ENCODE peak calls at places on chromosomes 3 and 15, in nine cellular contexts. J is heart left ventricle, W is vagina, A is HCT116, E is IMR-90, S is A549, R is spleen, U is breast epithelium, Z is body of pancreas. Q is an unnamed sample.

GRCh38 chr3:9168230-9168629 is 81.2 kb downstream of the SRGAP3 start:
- DNase-seq in A (no peak), R (peak), S (no peak), W (no peak), U (no peak), J (no peak), E (no peak), Z (no peak), Q (peak)

GRCh38 chr15:85049805-85050204 is 68.1 kb downstream of the PDE8A start:
- DNase-seq in R (no peak), S (no peak), J (no peak), E (no peak), Z (no peak), U (no peak), A (no peak), W (no peak), Q (no peak)

GRCh38 chr15:97875513-97876285 is 84.8 kb upstream of the ARRDC4 start:
- DNase-seq in A (peak), S (peak), E (no peak), U (no peak), W (no peak), J (peak), R (no peak), Z (peak), Q (peak)

GRCh38 chr3:139646505-139646904 is 31.3 kb downstream of the NMNAT3 start:
- DNase-seq in A (no peak), U (no peak), Z (no peak), E (no peak), W (no peak), S (no peak), R (no peak), J (no peak), Q (no peak)

GRCh38 chr15:49832421-49832980 is 211.7 kb downstream of the DTWD1 start:
- DNase-seq in S (peak), Z (peak), R (no peak), U (no peak), E (no peak), W (no peak), J (no peak), A (no peak), Q (peak)

GRCh38 chr3:126349611-126350501 is 7.4 kb downstream of the KLF15 start:
- DNase-seq in S (no peak), W (no peak), J (no peak), E (no peak), R (peak), A (no peak), U (peak), Z (peak), Q (no peak)

GRCh38 chr3:112649478-112649735 is 8.5 kb upstream of the CCDC80 start:
- DNase-seq in W (no peak), Z (no peak), U (no peak), A (no peak), E (peak), J (no peak), R (no peak), S (no peak), Q (no peak)

GRCh38 chr3:179464296-179465092 is 13.2 kb upstream of the GNB4 start:
- DNase-seq in A (no peak), E (no peak), Z (no peak), W (no peak), S (no peak), R (peak), J (no peak), U (peak), Q (no peak)

GRCh38 chr3:169865176-169865800 is 4.4 kb downstream of the LRRC31 start:
- DNase-seq in A (no peak), W (no peak), J (no peak), S (no peak), E (no peak), U (no peak), Z (no peak), R (no peak), Q (no peak)

GRCh38 chr3:163490119-163490518 is 1588.2 kb downstream of the SI start:
- DNase-seq in A (peak), S (peak), R (peak), Z (peak), U (no peak), J (no peak), W (no peak), E (no peak), Q (no peak)

GRCh38 chr15:63353261-63353660 is 28.4 kb downstream of the CA12 start:
- DNase-seq in U (no peak), W (no peak), S (no peak), Z (no peak), E (no peak), R (no peak), A (no peak), J (no peak), Q (no peak)

GRCh38 chr3:35307296-35307695 is 332.0 kb upstream of the ARPP21 start:
- DNase-seq in W (no peak), S (no peak), U (no peak), E (no peak), Z (no peak), A (no peak), R (no peak), J (no peak), Q (no peak)

GRCh38 chr3:32577621-32578556 is 7.2 kb upstream of the DYNC1LI1 start:
- DNase-seq in R (no peak), J (no peak), E (peak), Z (no peak), S (no peak), W (no peak), U (no peak), A (no peak), Q (no peak)

GRCh38 chr3:47047673-47048072 is 68.2 kb downstream of the NBEAL2 start:
- DNase-seq in Z (no peak), E (no peak), J (no peak), W (no peak), R (no peak), S (no peak), U (no peak), A (no peak), Q (no peak)

GRCh38 chr15:32790352-32790999 is 72.7 kb downstream of the GREM1 start:
- DNase-seq in S (no peak), J (no peak), E (peak), W (no peak), A (no peak), R (no peak), Z (no peak), U (no peak), Q (peak)

DNA sequence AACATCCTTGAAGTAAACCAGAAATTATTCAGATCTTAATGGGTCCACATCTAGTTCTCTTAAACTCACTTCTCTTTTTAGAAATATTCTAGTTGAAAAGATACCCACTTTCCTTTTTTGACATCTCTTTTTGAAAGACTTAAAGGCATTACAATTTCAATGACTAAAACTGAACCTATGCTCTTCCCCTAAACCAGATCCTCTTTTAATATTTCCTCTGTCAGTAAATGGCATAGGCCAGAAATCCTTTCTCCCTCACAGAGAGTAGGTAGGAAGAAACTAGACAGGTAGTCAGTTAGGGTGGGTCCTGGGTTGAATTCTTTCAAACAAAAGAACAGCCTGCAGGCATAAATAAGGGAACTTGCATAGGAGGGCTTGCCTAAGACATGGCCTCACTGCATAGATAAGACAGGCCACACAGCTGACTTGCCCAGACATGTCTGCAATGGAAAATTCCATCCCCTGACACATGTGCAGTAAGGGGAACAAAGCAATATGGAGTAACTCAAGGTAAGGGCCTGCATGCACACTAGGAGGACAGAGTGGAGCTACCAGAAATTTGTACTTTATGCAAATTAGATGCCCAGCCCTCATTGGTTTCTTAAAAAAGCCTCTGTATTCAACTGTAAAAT is 23.2 kb downstream of the PLSCR5 start:
- DNase-seq in Z (no peak), S (peak), R (no peak), A (no peak), W (no peak), U (no peak), E (peak), J (no peak), Q (no peak)
- TF ChIP-seq CTCF in Z (no peak), S (no peak), R (no peak), A (no peak), W (no peak), U (no peak), E (no peak), J (no peak), Q (no peak)

GRCh38 chr3:99941211-99941610 is 123.5 kb downstream of the CMSS1 start:
- DNase-seq in Z (no peak), E (no peak), S (no peak), A (no peak), R (no peak), W (no peak), U (no peak), J (no peak), Q (no peak)

GRCh38 chr3:99943931-99944761 is 126.5 kb downstream of the CMSS1 start:
- DNase-seq in Z (no peak), J (no peak), S (no peak), W (no peak), U (no peak), R (no peak), E (peak), A (no peak), Q (no peak)

GRCh38 chr3:99938270-99938955 is 120.8 kb downstream of the CMSS1 start:
- DNase-seq in Z (no peak), S (no peak), W (no peak), J (no peak), E (peak), A (no peak), U (no peak), R (no peak), Q (no peak)

GRCh38 chr3:99939834-99940233 is 122.2 kb downstream of the CMSS1 start:
- DNase-seq in S (no peak), Z (no peak), E (peak), U (no peak), J (no peak), A (no peak), W (no peak), R (no peak), Q (no peak)

DNA sequence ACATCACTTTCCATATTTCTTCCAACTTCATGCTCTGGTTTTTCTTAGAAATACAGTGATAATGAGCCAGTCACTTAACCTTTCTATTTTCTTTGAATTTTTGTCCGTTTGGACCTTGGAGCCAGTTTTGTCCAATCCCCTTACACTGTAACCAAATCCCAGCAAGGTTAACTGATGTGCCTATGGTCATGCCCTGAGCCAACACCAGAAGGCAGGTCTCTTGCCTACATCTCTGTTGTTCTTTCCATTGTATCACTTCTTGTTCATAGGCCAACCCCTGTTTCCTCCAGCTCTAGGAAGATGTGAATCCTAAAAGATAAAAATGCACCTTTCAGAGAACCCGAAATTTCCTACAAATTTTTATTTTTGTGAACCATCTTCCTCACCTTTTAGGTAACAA is 122.7 kb downstream of the CMSS1 start:
- DNase-seq in W (no peak), J (no peak), Z (no peak), S (no peak), A (no peak), E (no peak), U (no peak), R (no peak), Q (no peak)
- H3K27ac ChIP-seq in W (peak), J (no peak), Z (no peak), S (no peak), A (no peak), E (no peak), U (no peak), R (no peak), Q (no peak)

DNA sequence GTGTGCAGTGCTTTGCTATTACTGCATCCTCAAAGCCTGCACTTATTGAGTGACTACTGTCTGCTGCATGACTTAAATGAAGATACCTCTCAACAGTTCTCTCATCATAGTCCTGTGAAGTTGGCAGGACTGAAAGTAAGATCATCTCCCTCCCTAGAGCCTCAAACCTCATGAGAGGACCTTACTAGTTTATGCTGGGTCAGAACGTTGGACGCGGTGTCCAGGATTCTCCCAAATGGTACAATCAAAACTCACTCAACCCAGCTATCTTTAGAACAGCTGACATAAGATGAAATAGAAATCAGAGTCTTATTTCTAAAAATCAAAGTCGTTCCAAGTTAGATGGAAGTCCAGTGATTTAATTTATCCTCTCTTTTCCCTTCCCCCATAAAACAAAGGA is 219.7 kb downstream of the PDZRN3 start:
- DNase-seq in S (no peak), E (no peak), R (no peak), A (no peak), J (no peak), Z (no peak), W (no peak), U (no peak), Q (no peak)
- TF ChIP-seq POLR2A in S (no peak), E (no peak), R (no peak), A (no peak), J (no peak), Z (no peak), W (no peak), U (no peak), Q (no peak)

GRCh38 chr15:41558400-41559238 is at the start of gene TYRO3:
- DNase-seq in J (peak), A (no peak), S (no peak), R (peak), U (no peak), E (no peak), W (no peak), Z (peak), Q (peak)
- TF ChIP-seq CTCF in J (no peak), A (no peak), S (no peak), R (no peak), U (no peak), E (peak), W (no peak), Z (no peak), Q (no peak)

GRCh38 chr3:57141719-57142118 is 23.4 kb downstream of the IL17RD start:
- DNase-seq in E (no peak), S (no peak), U (no peak), Z (no peak), J (no peak), R (no peak), W (no peak), A (no peak), Q (no peak)
- H3K27ac ChIP-seq in E (no peak), S (no peak), U (peak), Z (no peak), J (no peak), R (no peak), W (no peak), A (no peak), Q (no peak)

DNA sequence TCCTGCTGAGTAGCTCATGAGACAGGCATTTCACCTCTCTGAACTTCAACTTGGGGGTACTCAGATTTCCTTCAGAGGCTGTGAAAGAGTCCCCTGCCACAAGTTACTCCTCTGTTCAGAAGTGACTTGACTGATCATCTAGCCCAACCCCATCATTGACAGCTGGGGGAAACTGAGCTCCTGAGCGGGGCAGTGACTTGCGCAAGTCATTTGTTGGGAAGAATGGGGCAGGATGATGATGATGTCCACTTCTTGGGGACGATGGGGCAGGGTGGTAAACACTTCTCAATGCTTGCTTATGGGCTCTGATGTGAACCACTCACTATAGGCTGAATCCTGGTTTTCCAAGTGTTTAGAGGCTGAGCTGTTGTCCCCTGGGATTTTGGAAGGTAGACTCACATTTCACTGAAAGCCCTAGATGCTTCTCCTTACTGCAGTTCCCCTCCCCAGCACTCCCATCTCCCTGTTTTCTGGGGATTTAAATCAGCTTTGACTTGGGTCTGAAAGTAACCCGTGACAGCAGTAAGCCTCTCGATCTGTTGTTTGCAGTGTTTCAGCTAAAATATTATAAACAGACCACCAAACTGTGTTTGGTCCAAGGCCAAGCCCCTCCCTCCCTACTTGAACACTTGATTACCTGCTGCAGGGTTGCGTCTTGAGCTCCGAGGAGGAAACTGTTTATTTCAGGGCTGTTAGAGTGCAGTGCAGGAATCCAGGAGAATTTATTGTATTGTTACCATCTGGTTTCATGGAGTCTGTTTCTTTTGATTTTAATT is 25.1 kb downstream of the SMAD3 start:
- DNase-seq in W (no peak), E (no peak), R (no peak), S (no peak), Z (no peak), U (no peak), J (no peak), A (no peak), Q (no peak)
- TF ChIP-seq POLR2A in W (no peak), E (peak), R (no peak), S (no peak), Z (no peak), U (no peak), J (no peak), A (no peak), Q (no peak)

DNA sequence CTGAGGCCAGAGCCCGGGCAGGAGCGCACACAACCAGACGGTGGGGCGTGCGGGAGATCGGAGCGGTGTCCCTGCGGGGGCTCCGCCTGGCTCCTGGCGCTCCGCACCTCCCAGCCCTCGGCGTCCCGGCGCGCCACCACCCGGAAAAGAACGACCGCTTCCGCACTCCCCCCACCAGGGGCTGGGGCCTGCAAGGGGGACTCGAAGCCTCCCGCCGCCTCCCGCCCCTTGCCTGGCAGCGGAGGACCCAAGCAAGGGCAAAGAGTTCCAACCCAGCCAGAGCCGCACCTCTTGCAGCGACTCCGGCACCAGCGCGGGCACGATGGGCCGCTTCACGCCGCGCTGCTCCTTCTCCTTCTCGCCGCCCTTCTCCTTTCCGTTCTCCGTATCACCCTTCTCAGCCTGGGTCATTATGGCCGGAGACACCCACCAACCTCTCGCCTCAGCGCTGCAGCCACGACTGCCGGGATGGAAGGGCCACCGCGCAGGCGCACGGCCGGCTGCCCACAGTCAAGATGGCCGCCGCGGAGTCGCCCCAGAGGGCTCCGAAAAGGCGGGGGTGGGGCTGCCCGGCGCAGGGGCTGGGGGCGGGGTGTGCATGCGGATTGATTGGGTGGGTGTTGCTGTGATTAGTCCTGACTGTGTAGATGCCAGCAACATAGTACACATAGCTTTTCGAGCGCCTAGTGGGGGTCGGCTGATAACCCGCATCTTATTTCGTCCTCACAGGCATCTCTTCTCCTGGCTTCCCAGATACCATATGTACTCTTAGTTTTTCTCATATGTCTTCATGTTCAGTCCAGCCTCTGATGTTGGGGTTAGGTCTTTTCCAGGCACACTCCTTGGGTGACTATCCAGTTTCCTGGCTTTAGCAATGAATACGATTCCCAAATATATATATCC is at the start of gene ACTR8:
- DNase-seq in Z (peak), J (peak), R (peak), E (peak), W (peak), A (peak), U (peak), S (peak), Q (peak)
- TF ChIP-seq CTCF in Z (no peak), J (no peak), R (no peak), E (peak), W (peak), A (no peak), U (no peak), S (no peak), Q (no peak)

GRCh38 chr3:85875589-85875988 is 916.8 kb downstream of the CADM2 start:
- DNase-seq in W (no peak), E (no peak), Z (no peak), A (no peak), U (no peak), R (no peak), J (no peak), S (no peak), Q (no peak)
- H3K27ac ChIP-seq in W (no peak), E (no peak), Z (no peak), A (no peak), U (no peak), R (no peak), J (no peak), S (no peak), Q (no peak)

GRCh38 chr3:5021571-5022092 is 42.4 kb downstream of the BHLHE40 start:
- DNase-seq in E (peak), R (peak), S (peak), U (no peak), Z (no peak), A (peak), W (no peak), J (no peak), Q (no peak)
- TF ChIP-seq POLR2A in E (no peak), R (no peak), S (no peak), U (no peak), Z (no peak), A (no peak), W (no peak), J (no peak), Q (no peak)